ENCODE peak calls at places on chromosomes 12 and 14, in five cellular contexts. G is esophagus muscularis mucosa, H is ascending aorta, T is colonic mucosa, M is astrocyte of the spinal cord. D is an unnamed sample.
A peak's percentile ranks its signal among the peaks of the same experiment; 100 is the strongest.

GRCh38 chr14:31967669-31967975 is 109.5 kb upstream of the ARHGAP5 start:
- DNase-seq in M (no peak), T (no peak), H (no peak), G (no peak), D (no peak)

GRCh38 chr12:119423285-119423684 is 88.8 kb downstream of the CCDC60 start:
- DNase-seq in M (no peak), G (no peak), H (no peak), T (no peak), D (no peak)

GRCh38 chr12:52372216-52373154 is 5.2 kb upstream of the KRT85 start:
- DNase-seq in M (peak; percentile 85), H (peak; percentile 87), T (peak; percentile 77), G (peak; percentile 94), D (peak; percentile 85)

GRCh38 chr14:34766060-34766459 is 51.7 kb upstream of the CFL2 start:
- DNase-seq in T (no peak), G (no peak), H (no peak), M (no peak), D (no peak)

GRCh38 chr12:131986847-131987398 is 37.2 kb downstream of the EP400 start:
- DNase-seq in G (peak; percentile 14), T (no peak), M (no peak), H (no peak), D (no peak)

GRCh38 chr12:29782821-29783772 is 645 bp downstream of the TMTC1 start:
- DNase-seq in M (peak; percentile 45), G (no peak), H (peak; percentile 69), T (peak; percentile 18), D (peak; percentile 3)

GRCh38 chr12:100128509-100128908 is 14.2 kb downstream of the BLTP3B start:
- DNase-seq in T (peak; percentile 31), M (peak; percentile 16), G (no peak), H (peak; percentile 74), D (no peak)

GRCh38 chr14:20001863-20002262 is at the start of gene OR4Q2:
- DNase-seq in H (no peak), M (no peak), T (no peak), G (no peak), D (no peak)

GRCh38 chr12:133203344-133204263 is 22.3 kb downstream of the ZNF268 start:
- DNase-seq in G (no peak), M (no peak), T (no peak), H (no peak), D (no peak)

GRCh38 chr12:107404981-107405380 is 280.6 kb upstream of the PWP1 start:
- DNase-seq in M (no peak), H (peak; percentile 22), T (peak; percentile 29), G (no peak), D (no peak)

GRCh38 chr14:38838979-38839323 is 264.1 kb downstream of the SEC23A start:
- DNase-seq in T (no peak), G (no peak), M (no peak), H (no peak), D (no peak)

GRCh38 chr14:21382886-21383847 is 652 bp downstream of the SUPT16H start:
- DNase-seq in T (peak; percentile 49), G (no peak), M (peak; percentile 26), H (peak; percentile 68), D (peak; percentile 44)

GRCh38 chr12:108332791-108333382 is 6.2 kb downstream of the CMKLR1 start:
- DNase-seq in M (peak; percentile 14), T (peak; percentile 25), H (peak; percentile 85), G (no peak), D (no peak)

GRCh38 chr12:106291342-106291741 is 11.2 kb upstream of the TCP11L2 start:
- DNase-seq in T (no peak), H (no peak), G (no peak), M (no peak), D (no peak)

GRCh38 chr14:80100681-80101080 is 110.6 kb downstream of the DIO2 start:
- DNase-seq in H (no peak), G (no peak), M (no peak), T (no peak), D (no peak)

GRCh38 chr12:26783133-26783531 is 49.9 kb downstream of the ITPR2 start:
- DNase-seq in H (no peak), G (no peak), M (no peak), T (no peak), D (no peak)

GRCh38 chr14:48473944-48474343 is 798.5 kb upstream of the MDGA2 start:
- DNase-seq in M (no peak), G (no peak), H (no peak), T (no peak), D (no peak)
- TF ChIP-seq CTCF in M (no peak), G (no peak), H (no peak), T (no peak), D (no peak)

DNA sequence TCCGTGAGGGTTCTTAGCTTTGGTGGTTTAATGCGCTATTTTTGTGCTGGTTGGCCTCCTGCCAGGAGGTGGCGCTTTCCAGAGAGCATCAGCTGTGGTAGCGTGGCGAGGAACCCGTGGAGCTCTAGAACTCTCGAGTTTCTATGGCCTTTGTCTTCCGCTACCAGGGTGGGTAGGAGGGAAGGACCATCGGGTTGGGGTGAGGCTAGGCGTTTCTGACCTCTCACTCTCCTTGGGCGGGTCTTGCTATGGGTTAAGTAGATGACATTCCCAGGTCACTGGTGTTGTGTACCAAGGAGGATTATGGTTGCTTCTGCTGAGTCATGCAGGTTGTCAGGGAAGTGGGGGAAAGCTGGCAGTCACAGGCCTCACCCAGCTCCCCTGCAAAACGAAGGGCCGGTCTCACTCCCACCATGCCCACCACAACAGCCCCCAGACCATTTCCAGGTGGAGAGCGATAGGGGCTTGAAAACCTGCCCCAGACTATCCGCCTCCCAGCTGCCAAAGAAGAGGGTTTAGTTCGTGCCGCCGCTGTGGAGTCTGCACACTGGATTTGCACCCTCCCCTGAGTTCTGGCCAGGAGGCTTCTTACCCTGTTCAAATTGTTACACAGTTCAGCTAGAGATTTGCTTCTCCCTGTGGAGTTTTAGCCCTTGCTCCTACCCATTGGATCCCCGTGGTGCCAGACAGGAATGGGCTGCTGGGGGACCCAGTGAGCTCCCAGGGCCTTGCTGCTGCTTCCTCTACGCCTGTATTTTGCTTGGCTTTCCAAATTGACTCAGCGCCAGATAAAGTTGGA is 21.9 kb downstream of the RNFT2 start:
- DNase-seq in G (no peak), M (no peak), T (no peak), H (peak; percentile 71), D (no peak)
- TF ChIP-seq CTCF in G (no peak), M (no peak), T (no peak), H (no peak), D (no peak)

GRCh38 chr12:116610971-116611541 is 51.9 kb downstream of the MAP1LC3B2 start:
- DNase-seq in H (no peak), G (no peak), T (no peak), M (no peak), D (no peak)
- TF ChIP-seq CTCF in H (no peak), G (no peak), T (no peak), M (no peak), D (no peak)

GRCh38 chr14:49861923-49862673 is 9.5 kb upstream of the NEMF start:
- DNase-seq in T (peak; percentile 84), G (peak; percentile 97), H (peak; percentile 95), M (peak; percentile 93), D (peak; percentile 77)
- TF ChIP-seq CTCF in T (peak; percentile 100), G (no peak), H (peak; percentile 100), M (peak; percentile 100), D (peak; percentile 99)

GRCh38 chr12:69388371-69388770 is 28.8 kb downstream of the YEATS4 start:
- DNase-seq in M (peak; percentile 76), H (no peak), G (no peak), T (no peak), D (no peak)
- TF ChIP-seq CTCF in M (peak; percentile 67), H (peak; percentile 48), G (peak; percentile 60), T (peak; percentile 41), D (peak; percentile 58)

GRCh38 chr14:28299227-28299626 is 467.4 kb upstream of the FOXG1 start:
- DNase-seq in H (no peak), M (no peak), G (no peak), T (no peak), D (no peak)

GRCh38 chr14:28303248-28303647 is 463.3 kb upstream of the FOXG1 start:
- DNase-seq in H (no peak), T (no peak), G (no peak), M (peak; percentile 46), D (no peak)

GRCh38 chr14:28298156-28298555 is 468.4 kb upstream of the FOXG1 start:
- DNase-seq in G (no peak), H (no peak), M (peak; percentile 31), T (no peak), D (no peak)

GRCh38 chr14:28300356-28300755 is 466.2 kb upstream of the FOXG1 start:
- DNase-seq in T (no peak), G (no peak), H (no peak), M (peak; percentile 39), D (no peak)

GRCh38 chr14:28301179-28301578 is 465.4 kb upstream of the FOXG1 start:
- DNase-seq in M (no peak), T (no peak), H (no peak), G (no peak), D (no peak)
- TF ChIP-seq CTCF in M (no peak), T (no peak), H (no peak), G (no peak), D (no peak)

DNA sequence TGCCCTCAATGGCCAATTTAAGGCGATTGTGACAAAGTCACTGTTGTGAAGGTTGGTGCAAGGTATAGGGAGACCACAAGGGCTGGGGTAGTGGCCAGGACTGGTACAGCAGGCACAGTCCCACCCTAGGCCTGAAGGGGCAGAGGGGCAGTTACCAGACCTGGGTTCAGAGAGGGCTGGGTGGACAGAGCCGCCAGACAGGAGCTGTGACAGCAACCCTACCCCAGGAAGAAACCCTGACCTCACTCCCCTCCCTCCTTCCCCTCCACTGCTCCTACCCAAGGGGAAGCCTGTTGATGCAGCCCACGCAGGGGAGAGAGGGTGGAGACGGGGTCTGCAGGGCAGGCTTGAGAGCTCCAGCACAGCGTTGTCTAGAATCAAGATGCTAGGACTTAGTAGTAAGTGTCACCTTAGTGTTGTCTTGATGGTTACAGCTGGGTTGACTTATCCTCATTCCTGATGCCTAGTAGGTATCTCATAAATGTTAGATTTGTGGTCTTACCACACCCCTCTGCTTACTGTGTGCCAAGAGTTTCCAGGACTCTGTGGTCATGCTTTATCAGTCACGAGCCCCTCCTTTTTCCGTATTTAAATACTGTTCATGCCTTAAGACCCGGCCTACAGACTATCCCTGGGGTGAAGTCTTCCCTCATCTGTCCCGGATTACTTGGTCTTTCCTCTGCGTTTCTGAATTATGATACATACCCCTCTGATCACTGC is 14.4 kb downstream of the EML1 start:
- DNase-seq in H (no peak), G (no peak), M (no peak), T (no peak), D (no peak)
- TF ChIP-seq CTCF in H (no peak), G (no peak), M (no peak), T (no peak), D (no peak)

D was measured in dorsolateral prefrontal cortex.